ENCODE peak calls at places on chromosome 9, in four cellular contexts. C is T-cell, F is OCI-LY7, W is stromal cell of bone marrow. J is an unnamed sample.

GRCh38 chr9:137252555-137253506 is 1.7 kb downstream of the STPG3 start:
- DNase-seq in F (peak), C (no peak), W (no peak), J (no peak)

GRCh38 chr9:78363221-78363620 is 66.3 kb downstream of the PSAT1 start:
- DNase-seq in W (peak), F (no peak), C (no peak), J (no peak)

GRCh38 chr9:125514468-125514867 is 192.5 kb downstream of the MAPKAP1 start:
- DNase-seq in W (no peak), F (no peak), C (no peak), J (no peak)

GRCh38 chr9:14313951-14314423 is at the start of gene NFIB:
- DNase-seq in C (no peak), F (peak), W (no peak), J (peak)

GRCh38 chr9:111728617-111729366 is 65.9 kb downstream of the SHOC1 start:
- DNase-seq in C (no peak), F (no peak), W (peak), J (no peak)

GRCh38 chr9:23820731-23821399 is 5.2 kb downstream of the ELAVL2 start:
- DNase-seq in W (no peak), F (no peak), C (no peak), J (no peak)

GRCh38 chr9:12723409-12724028 is 30.3 kb downstream of the TYRP1 start:
- DNase-seq in W (no peak), C (no peak), F (no peak), J (peak)

GRCh38 chr9:101566904-101567724 is 27.7 kb downstream of the PPP3R2 start:
- DNase-seq in C (no peak), F (peak), W (no peak), J (no peak)

GRCh38 chr9:18149457-18150011 is 324.4 kb upstream of the ADAMTSL1 start:
- DNase-seq in C (no peak), W (no peak), F (no peak), J (no peak)

GRCh38 chr9:105887679-105888078 is 193.3 kb downstream of the TMEM38B start:
- DNase-seq in C (no peak), W (no peak), F (no peak), J (no peak)

GRCh38 chr9:36970007-36970888 is 63.8 kb downstream of the PAX5 start:
- DNase-seq in F (no peak), W (no peak), C (no peak), J (peak)

GRCh38 chr9:99259231-99259918 is 37.3 kb downstream of the SEC61B start:
- DNase-seq in F (peak), C (peak), W (no peak), J (peak)

GRCh38 chr9:29285818-29286217 is 1712.5 kb upstream of the C9orf72 start:
- DNase-seq in W (peak), C (no peak), F (no peak), J (no peak)

GRCh38 chr9:133837644-133838597 is 99.8 kb upstream of the SARDH start:
- DNase-seq in C (no peak), F (no peak), W (no peak), J (no peak)

GRCh38 chr9:127767909-127768331 is 10.5 kb downstream of the SH2D3C start:
- DNase-seq in W (no peak), C (no peak), F (no peak), J (no peak)